ENCODE peak calls at places on chromosomes 16 and 17, in eight cellular contexts. One of them, this sample, is unnamed.

GRCh38 chr16:49345829-49346228 is 27.8 kb upstream of the C16orf78 start:
- DNase-seq in GM23338: peak
- DNase-seq in transverse colon: no peak
- DNase-seq in SK-N-MC: no peak
- DNase-seq in HCT116: no peak
- DNase-seq in esophagus muscularis mucosa: no peak
- DNase-seq in HL-60: no peak
- DNase-seq in K562: peak
- DNase-seq in this sample: no peak

GRCh38 chr16:75065149-75065807 is 51.3 kb downstream of the LDHD start:
- DNase-seq in transverse colon: peak
- DNase-seq in SK-N-MC: no peak
- DNase-seq in HL-60: no peak
- DNase-seq in GM23338: no peak
- DNase-seq in esophagus muscularis mucosa: no peak
- DNase-seq in HCT116: no peak
- DNase-seq in K562: peak
- DNase-seq in this sample: no peak

GRCh38 chr16:25014500-25015147 is 545 bp downstream of the ARHGAP17 start:
- DNase-seq in SK-N-MC: no peak
- DNase-seq in transverse colon: peak
- DNase-seq in K562: no peak
- DNase-seq in esophagus muscularis mucosa: no peak
- DNase-seq in HCT116: no peak
- DNase-seq in GM23338: peak
- DNase-seq in HL-60: no peak
- DNase-seq in this sample: no peak

GRCh38 chr16:13912891-13913290 is 7.1 kb upstream of the ERCC4 start:
- DNase-seq in GM23338: no peak
- DNase-seq in HCT116: no peak
- DNase-seq in HL-60: no peak
- DNase-seq in K562: no peak
- DNase-seq in SK-N-MC: no peak
- DNase-seq in transverse colon: no peak
- DNase-seq in esophagus muscularis mucosa: no peak
- DNase-seq in this sample: no peak

GRCh38 chr16:48478418-48478817 is 93.2 kb upstream of the SIAH1 start:
- DNase-seq in GM23338: peak
- DNase-seq in K562: no peak
- DNase-seq in transverse colon: no peak
- DNase-seq in esophagus muscularis mucosa: no peak
- DNase-seq in HCT116: no peak
- DNase-seq in HL-60: no peak
- DNase-seq in SK-N-MC: no peak
- DNase-seq in this sample: no peak

GRCh38 chr16:59412275-59412841 is 678.2 kb upstream of the GOT2 start:
- DNase-seq in esophagus muscularis mucosa: no peak
- DNase-seq in HCT116: no peak
- DNase-seq in SK-N-MC: no peak
- DNase-seq in transverse colon: no peak
- DNase-seq in HL-60: no peak
- DNase-seq in K562: no peak
- DNase-seq in GM23338: peak
- DNase-seq in this sample: no peak

GRCh38 chr16:81752225-81752875 is 26.7 kb upstream of the PLCG2 start:
- DNase-seq in GM23338: peak
- DNase-seq in K562: peak
- DNase-seq in transverse colon: peak
- DNase-seq in HCT116: no peak
- DNase-seq in HL-60: peak
- DNase-seq in esophagus muscularis mucosa: peak
- DNase-seq in SK-N-MC: no peak
- DNase-seq in this sample: peak

GRCh38 chr17:64506576-64507417 is at the start of gene CEP95:
- DNase-seq in K562: peak
- DNase-seq in esophagus muscularis mucosa: peak
- DNase-seq in HCT116: peak
- DNase-seq in GM23338: peak
- DNase-seq in transverse colon: peak
- DNase-seq in SK-N-MC: peak
- DNase-seq in HL-60: peak
- DNase-seq in this sample: peak

GRCh38 chr17:57044976-57045867 is 39.8 kb upstream of the AKAP1 start:
- DNase-seq in HCT116: no peak
- DNase-seq in K562: no peak
- DNase-seq in SK-N-MC: no peak
- DNase-seq in HL-60: no peak
- DNase-seq in transverse colon: no peak
- DNase-seq in GM23338: no peak
- DNase-seq in esophagus muscularis mucosa: no peak
- DNase-seq in this sample: peak

GRCh38 chr16:17476414-17477259 is 5.9 kb upstream of the XYLT1 start:
- DNase-seq in GM23338: peak
- DNase-seq in transverse colon: peak
- DNase-seq in HL-60: no peak
- DNase-seq in HCT116: peak
- DNase-seq in esophagus muscularis mucosa: no peak
- DNase-seq in K562: no peak
- DNase-seq in SK-N-MC: no peak
- DNase-seq in this sample: no peak

DNA sequence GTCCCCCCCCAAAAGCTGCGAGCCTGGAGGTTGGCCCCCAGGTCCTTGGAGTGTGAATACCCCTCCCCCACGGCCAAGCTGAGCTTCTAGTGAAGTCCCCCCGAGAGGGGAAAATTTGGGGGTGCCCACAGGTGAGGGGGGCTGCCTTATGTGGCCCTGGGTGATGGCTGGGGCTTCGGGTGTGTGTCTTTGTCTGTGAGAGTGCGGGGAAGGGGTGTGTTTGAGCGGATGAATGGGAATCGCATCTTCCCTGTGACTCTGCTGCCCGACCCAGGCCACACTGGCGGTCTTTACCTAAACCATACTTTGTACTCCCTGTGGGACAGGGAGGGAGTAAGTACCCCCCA is 1.2 kb downstream of the SBK1 start:
- DNase-seq in esophagus muscularis mucosa: no peak
- DNase-seq in SK-N-MC: no peak
- DNase-seq in transverse colon: no peak
- DNase-seq in GM23338: peak
- DNase-seq in HCT116: no peak
- DNase-seq in HL-60: no peak
- DNase-seq in K562: no peak
- DNase-seq in this sample: no peak
- TF ChIP-seq POLR2AphosphoS5 in esophagus muscularis mucosa: no peak
- TF ChIP-seq POLR2AphosphoS5 in SK-N-MC: no peak
- TF ChIP-seq POLR2AphosphoS5 in transverse colon: no peak
- TF ChIP-seq POLR2AphosphoS5 in GM23338: no peak
- TF ChIP-seq POLR2AphosphoS5 in HCT116: no peak
- TF ChIP-seq POLR2AphosphoS5 in HL-60: no peak
- TF ChIP-seq POLR2AphosphoS5 in K562: no peak
- TF ChIP-seq POLR2AphosphoS5 in this sample: no peak

GRCh38 chr17:50406578-50406977 is 9.3 kb upstream of the LRRC59 start:
- DNase-seq in HL-60: no peak
- DNase-seq in transverse colon: no peak
- DNase-seq in HCT116: no peak
- DNase-seq in K562: no peak
- DNase-seq in GM23338: no peak
- DNase-seq in SK-N-MC: no peak
- DNase-seq in esophagus muscularis mucosa: no peak
- DNase-seq in this sample: no peak
- TF ChIP-seq POLR2AphosphoS5 in HL-60: no peak
- TF ChIP-seq POLR2AphosphoS5 in transverse colon: no peak
- TF ChIP-seq POLR2AphosphoS5 in HCT116: no peak
- TF ChIP-seq POLR2AphosphoS5 in K562: no peak
- TF ChIP-seq POLR2AphosphoS5 in GM23338: no peak
- TF ChIP-seq POLR2AphosphoS5 in SK-N-MC: no peak
- TF ChIP-seq POLR2AphosphoS5 in esophagus muscularis mucosa: no peak
- TF ChIP-seq POLR2AphosphoS5 in this sample: no peak

DNA sequence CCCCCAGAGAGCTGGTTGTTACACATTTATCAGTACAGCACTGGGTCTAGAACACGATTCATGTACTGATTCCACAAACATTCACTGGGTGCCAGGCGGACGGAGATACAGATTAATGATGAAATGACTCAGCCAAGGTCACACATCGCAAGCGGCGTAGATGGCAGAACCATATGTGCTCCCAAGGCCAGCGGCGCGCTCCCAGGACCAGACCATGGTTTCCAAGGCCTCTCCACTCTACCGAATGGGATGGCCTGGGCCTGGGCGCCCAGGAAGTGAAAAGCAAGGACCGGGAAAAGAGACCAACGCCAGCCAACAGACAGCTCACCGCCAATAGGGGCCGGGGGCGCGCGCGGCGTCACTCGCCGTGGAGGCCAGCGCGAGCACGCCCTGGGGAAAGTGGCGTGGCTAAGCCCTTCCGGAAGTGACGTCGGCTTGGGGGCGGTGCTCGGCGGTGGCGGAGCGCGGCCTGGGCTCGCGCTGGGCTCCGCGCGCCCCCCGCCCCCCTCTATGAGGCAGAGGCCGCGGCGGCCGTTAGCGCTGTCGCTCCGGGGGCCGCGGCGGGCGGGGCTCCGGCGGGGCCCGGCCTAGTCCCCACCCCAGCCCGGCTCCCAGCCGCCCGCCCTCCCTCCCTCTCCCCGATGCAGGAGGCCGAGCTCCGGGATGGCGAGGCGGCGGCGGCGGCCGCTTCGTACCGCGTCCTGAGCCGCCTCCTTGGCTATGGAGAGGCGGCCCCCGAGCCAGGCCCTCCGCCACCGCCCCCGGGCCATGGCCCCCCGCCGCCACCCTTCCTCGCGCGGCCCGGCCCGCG is at the start of gene SOCS7:
- DNase-seq in esophagus muscularis mucosa: peak
- DNase-seq in GM23338: peak
- DNase-seq in SK-N-MC: peak
- DNase-seq in K562: peak
- DNase-seq in transverse colon: peak
- DNase-seq in HL-60: peak
- DNase-seq in HCT116: peak
- DNase-seq in this sample: peak
- TF ChIP-seq POLR2AphosphoS5 in esophagus muscularis mucosa: peak
- TF ChIP-seq POLR2AphosphoS5 in GM23338: peak
- TF ChIP-seq POLR2AphosphoS5 in SK-N-MC: peak
- TF ChIP-seq POLR2AphosphoS5 in K562: peak
- TF ChIP-seq POLR2AphosphoS5 in transverse colon: peak
- TF ChIP-seq POLR2AphosphoS5 in HL-60: peak
- TF ChIP-seq POLR2AphosphoS5 in HCT116: peak
- TF ChIP-seq POLR2AphosphoS5 in this sample: no peak

GRCh38 chr16:55359946-55360345 is 35.9 kb downstream of the IRX6 start:
- DNase-seq in esophagus muscularis mucosa: no peak
- DNase-seq in GM23338: no peak
- DNase-seq in HCT116: no peak
- DNase-seq in K562: no peak
- DNase-seq in transverse colon: no peak
- DNase-seq in HL-60: no peak
- DNase-seq in SK-N-MC: no peak
- DNase-seq in this sample: no peak
- TF ChIP-seq POLR2AphosphoS5 in esophagus muscularis mucosa: no peak
- TF ChIP-seq POLR2AphosphoS5 in GM23338: no peak
- TF ChIP-seq POLR2AphosphoS5 in HCT116: no peak
- TF ChIP-seq POLR2AphosphoS5 in K562: no peak
- TF ChIP-seq POLR2AphosphoS5 in transverse colon: no peak
- TF ChIP-seq POLR2AphosphoS5 in HL-60: no peak
- TF ChIP-seq POLR2AphosphoS5 in SK-N-MC: no peak
- TF ChIP-seq POLR2AphosphoS5 in this sample: no peak

This sample was measured in GM12891.